ENCODE peak calls at places on chromosome 12, in nine cellular contexts. Y is cardiac muscle cell; E is NCI-H1417; U is CD8-positive, alpha-beta T cell; Q is cardiac fibroblast; O is ELR; L is stimulated activated CD8-positive, alpha-beta memory T cell treated with anti-CD3 and anti-CD28 coated beads, Interleukin-4, amount 100 ng/mL, for 48 hours; V is activated T-cell treated with anti-CD3 and anti-CD28 coated beads, Interleukin-2, amount 50 U/mL, for 24 hours; G is astrocyte of the spinal cord. J is an unnamed sample.
A peak's percentile ranks its signal among the peaks of the same experiment; 100 is the strongest.

GRCh38 chr12:54298904-54299303 is 1.9 kb downstream of the NFE2 start:
- DNase-seq in Y (no peak), E (no peak), U (no peak), Q (no peak), O (no peak), L (no peak), V (no peak), G (no peak), J (no peak)

GRCh38 chr12:112837629-112838191 is 46.2 kb downstream of the RPH3A start:
- DNase-seq in Y (no peak), E (no peak), U (no peak), Q (peak; percentile 80), O (peak; percentile 91), L (no peak), V (no peak), G (peak; percentile 48), J (no peak)

GRCh38 chr12:93682846-93683261 is 5.7 kb downstream of the CRADD start:
- DNase-seq in Y (peak; percentile 56), E (no peak), U (no peak), Q (no peak), O (no peak), L (no peak), V (no peak), G (no peak), J (no peak)

GRCh38 chr12:112985655-112986290 is 7.5 kb downstream of the OAS2 start:
- DNase-seq in Y (no peak), E (no peak), U (no peak), Q (no peak), O (peak; percentile 48), L (no peak), V (no peak), G (no peak), J (no peak)

GRCh38 chr12:54016478-54016964 is 7.7 kb downstream of the HOXC8 start:
- DNase-seq in Y (no peak), E (peak; percentile 81), U (no peak), Q (no peak), O (peak; percentile 92), L (no peak), V (no peak), G (peak; percentile 82), J (no peak)

GRCh38 chr12:131386167-131386521 is 324.7 kb upstream of the SFSWAP start:
- DNase-seq in Y (no peak), E (no peak), U (no peak), Q (no peak), O (no peak), L (no peak), V (no peak), G (no peak), J (no peak)

GRCh38 chr12:6288235-6288634 is 22.2 kb upstream of the PLEKHG6 start:
- DNase-seq in Y (no peak), E (no peak), U (no peak), Q (peak; percentile 73), O (peak; percentile 62), L (no peak), V (no peak), G (peak; percentile 74), J (no peak)

GRCh38 chr12:30599631-30600030 is 96.0 kb downstream of the IPO8 start:
- DNase-seq in Y (no peak), E (peak; percentile 65), U (no peak), Q (peak; percentile 10), O (no peak), L (no peak), V (no peak), G (peak; percentile 6), J (no peak)

GRCh38 chr12:95218852-95219171 is 1.2 kb downstream of the VEZT start:
- DNase-seq in Y (peak; percentile 15), E (peak; percentile 85), U (no peak), Q (peak; percentile 25), O (peak; percentile 36), L (peak; percentile 63), V (peak; percentile 40), G (no peak), J (peak; percentile 74)

GRCh38 chr12:12774791-12775190 is 10.7 kb upstream of the APOLD1 start:
- DNase-seq in Y (no peak), E (no peak), U (no peak), Q (no peak), O (no peak), L (no peak), V (no peak), G (no peak), J (no peak)

GRCh38 chr12:118102070-118102469 is 1.7 kb downstream of the VSIG10 start:
- DNase-seq in Y (no peak), E (no peak), U (no peak), Q (no peak), O (peak; percentile 52), L (no peak), V (no peak), G (no peak), J (no peak)

GRCh38 chr12:57090924-57091632 is 2.2 kb downstream of the NAB2 start:
- DNase-seq in Y (no peak), E (no peak), U (no peak), Q (no peak), O (no peak), L (no peak), V (no peak), G (no peak), J (no peak)

GRCh38 chr12:34298176-34298970 is 276.1 kb downstream of the ALG10 start:
- DNase-seq in Y (no peak), E (no peak), U (no peak), Q (no peak), O (no peak), L (no peak), V (no peak), G (no peak), J (no peak)

GRCh38 chr12:26406391-26406790 is 211.0 kb downstream of the SSPN start:
- DNase-seq in Y (no peak), E (peak; percentile 18), U (no peak), Q (no peak), O (no peak), L (no peak), V (no peak), G (no peak), J (no peak)

GRCh38 chr12:57527184-57527583 is 4.6 kb downstream of the MBD6 start:
- DNase-seq in Y (no peak), E (no peak), U (no peak), Q (no peak), O (no peak), L (no peak), V (no peak), G (no peak), J (no peak)

GRCh38 chr12:11879306-11879705 is 191.4 kb upstream of the BCL2L14 start:
- DNase-seq in Y (no peak), E (no peak), U (no peak), Q (peak; percentile 36), O (peak; percentile 59), L (no peak), V (no peak), G (peak; percentile 68), J (no peak)

GRCh38 chr12:85310456-85311076 is 30.5 kb downstream of the ALX1 start:
- DNase-seq in Y (no peak), E (peak; percentile 45), U (no peak), Q (peak; percentile 45), O (peak; percentile 33), L (no peak), V (no peak), G (peak; percentile 27), J (peak; percentile 10)

GRCh38 chr12:123928274-123928865 is 44.3 kb downstream of the CCDC92 start:
- DNase-seq in Y (no peak), E (peak; percentile 58), U (no peak), Q (no peak), O (no peak), L (no peak), V (no peak), G (no peak), J (no peak)

GRCh38 chr12:68538722-68539614 is 71.7 kb upstream of the RAP1B start:
- DNase-seq in Y (no peak), E (peak; percentile 55), U (peak; percentile 44), Q (peak; percentile 67), O (no peak), L (peak; percentile 60), V (peak; percentile 41), G (peak; percentile 78), J (no peak)

GRCh38 chr12:57176846-57177245 is 29.4 kb upstream of the LRP1-AS start:
- DNase-seq in Y (no peak), E (no peak), U (no peak), Q (peak; percentile 43), O (peak; percentile 49), L (no peak), V (no peak), G (no peak), J (no peak)

GRCh38 chr12:666766-667308 is 3.6 kb upstream of the NINJ2 start:
- DNase-seq in Y (no peak), E (no peak), U (no peak), Q (peak; percentile 51), O (peak; percentile 83), L (no peak), V (peak; percentile 49), G (peak; percentile 66), J (no peak)

GRCh38 chr12:115407723-115408122 is 723.7 kb upstream of the TBX3 start:
- DNase-seq in Y (no peak), E (no peak), U (no peak), Q (no peak), O (no peak), L (no peak), V (no peak), G (no peak), J (no peak)

GRCh38 chr12:98422809-98423208 is 92.6 kb upstream of the TMPO start:
- DNase-seq in Y (peak; percentile 21), E (peak; percentile 45), U (no peak), Q (no peak), O (peak; percentile 27), L (no peak), V (no peak), G (no peak), J (no peak)

GRCh38 chr12:66035289-66035961 is 95.1 kb downstream of the LLPH start:
- DNase-seq in Y (peak; percentile 31), E (peak; percentile 24), U (no peak), Q (peak; percentile 82), O (peak; percentile 80), L (no peak), V (no peak), G (peak; percentile 74), J (peak; percentile 12)